ENCODE peak calls at places on chromosomes 1 and 21, in six cellular contexts. C is sigmoid colon, V is adrenal gland, A is spleen, W is endothelial cell of umbilical vein, B is gastrocnemius medialis. R is an unnamed sample.

GRCh38 chr1:58290685-58291372 is 255.7 kb downstream of the OMA1 start:
- DNase-seq in C (no peak), V (peak), A (no peak), W (peak), B (no peak), R (no peak)

GRCh38 chr1:21337010-21337437 is 46.8 kb upstream of the ECE1 start:
- DNase-seq in C (peak), V (peak), A (no peak), W (no peak), B (no peak), R (peak)

GRCh38 chr1:177940682-177941081 is 29.2 kb downstream of the SEC16B start:
- DNase-seq in C (no peak), V (no peak), A (no peak), W (no peak), B (no peak), R (no peak)

GRCh38 chr1:35554261-35555211 is 2.7 kb downstream of the KIAA0319L start:
- DNase-seq in C (no peak), V (no peak), A (no peak), W (peak), B (no peak), R (no peak)

GRCh38 chr1:35222322-35223108 is 29.6 kb upstream of the SFPQ start:
- DNase-seq in C (no peak), V (no peak), A (no peak), W (no peak), B (no peak), R (no peak)

GRCh38 chr1:41673806-41674205 is 189.3 kb upstream of the EDN2 start:
- DNase-seq in C (no peak), V (no peak), A (peak), W (no peak), B (no peak), R (peak)

GRCh38 chr1:10459185-10459584 is 9.4 kb downstream of the CORT start:
- DNase-seq in C (no peak), V (no peak), A (no peak), W (peak), B (no peak), R (no peak)

GRCh38 chr1:25676488-25676887 is 59.9 kb downstream of the MAN1C1 start:
- DNase-seq in C (no peak), V (no peak), A (peak), W (peak), B (no peak), R (no peak)

GRCh38 chr21:45372732-45373355 is 32.1 kb upstream of the COL18A1 start:
- DNase-seq in C (no peak), V (no peak), A (no peak), W (no peak), B (no peak), R (no peak)

GRCh38 chr1:14778882-14779594 is 180.6 kb downstream of the KAZN start:
- DNase-seq in C (no peak), V (peak), A (no peak), W (no peak), B (no peak), R (no peak)

GRCh38 chr1:162404550-162405160 is 7.3 kb downstream of the SH2D1B start:
- DNase-seq in C (no peak), V (no peak), A (no peak), W (no peak), B (no peak), R (no peak)

GRCh38 chr1:48596036-48596435 is 124.0 kb upstream of the SPATA6 start:
- DNase-seq in C (no peak), V (no peak), A (no peak), W (no peak), B (no peak), R (no peak)

GRCh38 chr1:228927947-228928898 is 192.9 kb downstream of the RHOU start:
- DNase-seq in C (no peak), V (no peak), A (no peak), W (no peak), B (no peak), R (no peak)

GRCh38 chr21:28521932-28522826 is 470.5 kb downstream of the LTN1 start:
- DNase-seq in C (no peak), V (no peak), A (no peak), W (peak), B (no peak), R (no peak)

GRCh38 chr1:36279110-36279788 is 26.9 kb upstream of the SH3D21 start:
- DNase-seq in C (no peak), V (no peak), A (no peak), W (no peak), B (peak), R (no peak)

GRCh38 chr1:109640285-109640865 is 15.5 kb upstream of the GSTM4 start:
- DNase-seq in C (peak), V (peak), A (peak), W (peak), B (peak), R (peak)

GRCh38 chr1:201169971-201170532 is 15.8 kb upstream of the TMEM9 start:
- DNase-seq in C (no peak), V (no peak), A (no peak), W (no peak), B (no peak), R (no peak)

GRCh38 chr1:209657918-209658317 is 5.7 kb upstream of the LAMB3 start:
- DNase-seq in C (no peak), V (no peak), A (no peak), W (no peak), B (no peak), R (no peak)

GRCh38 chr1:234925440-234926251 is 203.0 kb downstream of the TOMM20 start:
- DNase-seq in C (no peak), V (peak), A (no peak), W (peak), B (no peak), R (peak)

GRCh38 chr1:55926906-55927471 is 652.4 kb downstream of the PLPP3 start:
- DNase-seq in C (no peak), V (no peak), A (peak), W (no peak), B (no peak), R (no peak)

GRCh38 chr1:244296010-244296409 is 155.7 kb downstream of the ADSS2 start:
- DNase-seq in C (no peak), V (no peak), A (no peak), W (no peak), B (no peak), R (peak)

GRCh38 chr1:206551985-206552325 is 44.6 kb downstream of the RASSF5 start:
- DNase-seq in C (no peak), V (no peak), A (peak), W (no peak), B (no peak), R (no peak)

GRCh38 chr1:214187152-214187900 is 93.6 kb upstream of the SMYD2 start:
- DNase-seq in C (no peak), V (no peak), A (no peak), W (peak), B (no peak), R (no peak)

GRCh38 chr1:2108213-2108876 is 58.1 kb downstream of the PRKCZ start:
- DNase-seq in C (no peak), V (no peak), A (no peak), W (no peak), B (no peak), R (no peak)

DNA sequence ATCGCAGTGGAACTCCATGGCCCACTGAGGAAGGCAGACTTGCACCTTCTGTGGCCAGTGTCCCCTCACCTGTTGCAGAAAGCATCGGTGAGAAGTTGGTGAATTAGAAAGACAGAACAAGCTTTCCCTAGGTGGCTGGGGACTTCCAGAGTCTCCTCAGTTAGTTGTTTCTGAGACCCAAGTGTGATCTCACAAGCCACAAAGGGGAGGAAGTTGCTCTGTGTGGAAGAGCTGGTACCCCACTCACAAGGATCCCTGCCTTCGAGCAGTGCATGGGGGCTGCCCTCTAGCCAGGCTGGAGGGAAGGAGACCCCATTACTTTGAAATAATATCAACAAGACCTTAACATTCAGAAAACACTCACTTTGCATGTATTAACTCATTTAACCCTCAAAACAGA is 2.1 kb downstream of the PRELP start:
- DNase-seq in C (no peak), V (no peak), A (no peak), W (no peak), B (no peak), R (no peak)
- H3K4me3 ChIP-seq in C (peak), V (no peak), A (peak), W (no peak), B (peak), R (peak)

GRCh38 chr1:161021168-161021958 is 411 bp upstream of the F11R start:
- DNase-seq in C (peak), V (peak), A (peak), W (peak), B (peak), R (peak)
- TF ChIP-seq POLR2A in C (no peak), V (peak), A (no peak), W (no peak), B (no peak), R (no peak)

DNA sequence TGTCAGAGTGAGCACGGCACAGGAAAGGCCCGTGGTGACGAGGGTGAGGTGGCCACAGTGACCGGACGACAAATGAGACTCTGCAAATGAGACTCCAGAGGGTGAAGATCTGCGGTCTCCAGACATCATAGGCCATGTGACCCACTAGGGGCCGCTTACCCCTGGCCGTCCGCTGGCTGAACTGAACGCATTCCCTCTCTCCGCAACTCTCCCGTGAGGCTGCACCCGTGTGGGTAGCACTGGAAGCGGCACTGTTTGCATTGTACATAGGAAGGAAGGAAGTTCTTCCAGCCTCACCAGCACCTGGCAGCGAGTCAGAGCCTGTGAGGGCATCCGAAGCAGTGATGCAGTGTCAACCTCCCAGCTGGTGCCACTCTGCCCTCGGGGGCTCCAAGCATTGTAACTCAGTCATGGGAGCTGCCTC is 23.6 kb upstream of the SPSB1 start:
- DNase-seq in C (no peak), V (no peak), A (peak), W (peak), B (no peak), R (no peak)
- H3K4me3 ChIP-seq in C (no peak), V (no peak), A (no peak), W (no peak), B (no peak), R (no peak)

GRCh38 chr1:246540738-246541491 is 25.1 kb downstream of the TFB2M start:
- DNase-seq in C (no peak), V (no peak), A (no peak), W (no peak), B (no peak), R (no peak)

GRCh38 chr1:246533371-246533905 is 26.4 kb upstream of the SMYD3 start:
- DNase-seq in C (no peak), V (no peak), A (no peak), W (no peak), B (no peak), R (peak)

GRCh38 chr1:246534114-246534513 is 27.0 kb upstream of the SMYD3 start:
- DNase-seq in C (no peak), V (no peak), A (no peak), W (no peak), B (no peak), R (no peak)

GRCh38 chr1:246537441-246537840 is 28.6 kb downstream of the TFB2M start:
- DNase-seq in C (no peak), V (no peak), A (no peak), W (no peak), B (no peak), R (peak)

GRCh38 chr1:246537887-246538286 is 28.2 kb downstream of the TFB2M start:
- DNase-seq in C (no peak), V (no peak), A (no peak), W (no peak), B (no peak), R (peak)
- TF ChIP-seq POLR2A in C (no peak), V (no peak), A (no peak), W (no peak), B (no peak), R (no peak)

GRCh38 chr1:78619803-78620579 is at the start of gene IFI44L:
- DNase-seq in C (no peak), V (peak), A (peak), W (peak), B (no peak), R (peak)

GRCh38 chr1:78617615-78618026 is 2.6 kb upstream of the IFI44L start:
- DNase-seq in C (peak), V (peak), A (peak), W (peak), B (peak), R (peak)

GRCh38 chr1:78619029-78619428 is 1.2 kb upstream of the IFI44L start:
- DNase-seq in C (no peak), V (no peak), A (no peak), W (peak), B (no peak), R (no peak)

GRCh38 chr1:78622548-78622947 is 2.3 kb downstream of the IFI44L start:
- DNase-seq in C (no peak), V (no peak), A (no peak), W (no peak), B (no peak), R (no peak)

DNA sequence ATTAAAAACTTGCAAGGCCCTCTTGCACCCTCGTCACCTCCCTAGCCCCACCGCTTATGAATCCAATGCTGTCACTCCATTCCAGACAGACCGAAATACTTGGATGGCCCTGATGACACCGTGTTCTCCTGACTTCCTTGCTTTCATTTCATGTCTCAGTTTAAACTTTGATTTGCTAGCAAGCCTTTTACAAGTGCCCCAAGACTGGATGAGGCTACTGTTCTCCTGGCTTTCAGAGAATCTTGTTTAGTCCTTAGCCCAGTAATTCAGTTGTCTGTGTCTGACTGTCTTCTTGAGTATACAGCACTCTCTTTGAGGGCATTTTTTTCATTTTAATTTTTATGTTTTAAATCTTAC is 824 bp upstream of the IFI44L start:
- DNase-seq in C (no peak), V (no peak), A (no peak), W (no peak), B (no peak), R (no peak)
- H3K4me3 ChIP-seq in C (peak), V (no peak), A (peak), W (no peak), B (peak), R (no peak)

R was measured in lower leg skin.